ENCODE peak calls at places on chromosomes 2 and 18, in ten cellular contexts. K is left lung; Z is GM03348; M is GM04504; S is T-helper 1 cell; F is activated naive CD4-positive, alpha-beta T cell treated with Interleukin-2 at 50 U/mL for 16 hours; G is activated naive CD8-positive, alpha-beta T cell treated with anti-CD3 and anti-CD28 coated beads for 36 hours; O is NCI-H1105 treated with DMSO at 0.1 percent for 48 hours; U is substantia nigra; P is BJ. B is an unnamed sample.

GRCh38 chr2:181741756-181742155 is 61.4 kb upstream of the NEUROD1 start:
- DNase-seq in O (no peak), K (no peak), M (peak), P (no peak), U (no peak), G (no peak), F (no peak), S (no peak), Z (peak), B (peak)

GRCh38 chr18:76483780-76484179 is 11.3 kb downstream of the ZNF516 start:
- DNase-seq in O (no peak), K (no peak), S (no peak), P (no peak), M (no peak), Z (no peak), G (no peak), U (no peak), F (no peak), B (no peak)

GRCh38 chr2:23009545-23010149 is 375.3 kb upstream of the KLHL29 start:
- DNase-seq in M (peak), S (no peak), K (no peak), U (peak), Z (peak), O (no peak), P (peak), F (no peak), G (no peak), B (peak)

GRCh38 chr2:237556773-237557632 is 9.4 kb upstream of the PRLH start:
- DNase-seq in Z (no peak), M (no peak), F (peak), O (no peak), P (no peak), K (no peak), S (no peak), U (no peak), G (peak), B (no peak)

GRCh38 chr2:24883946-24884345 is 36.1 kb downstream of the ADCY3 start:
- DNase-seq in M (peak), Z (peak), U (no peak), K (no peak), O (no peak), P (no peak), G (no peak), S (no peak), F (no peak), B (peak)

GRCh38 chr18:8826514-8826913 is 121.2 kb downstream of the MTCL1 start:
- DNase-seq in M (no peak), O (no peak), S (no peak), K (no peak), U (no peak), G (no peak), F (no peak), Z (no peak), P (no peak), B (no peak)

GRCh38 chr2:59389240-59389639 is 1148.1 kb upstream of the FANCL start:
- DNase-seq in G (no peak), M (no peak), F (no peak), K (no peak), U (no peak), P (no peak), Z (no peak), O (peak), S (no peak), B (no peak)

GRCh38 chr18:63267990-63268721 is 51.4 kb downstream of the BCL2 start:
- DNase-seq in M (no peak), K (no peak), U (no peak), G (peak), P (no peak), S (no peak), O (no peak), F (no peak), Z (peak), B (no peak)

GRCh38 chr2:237894986-237895543 is 35.6 kb downstream of the RAMP1 start:
- DNase-seq in G (no peak), U (no peak), Z (no peak), O (no peak), F (no peak), M (no peak), S (no peak), K (no peak), P (no peak), B (no peak)

GRCh38 chr2:218392459-218392858 is 7.2 kb upstream of the CTDSP1 start:
- DNase-seq in K (no peak), P (no peak), U (no peak), O (no peak), M (no peak), Z (no peak), G (no peak), S (no peak), F (no peak), B (no peak)

GRCh38 chr2:213818436-213818835 is 534.2 kb downstream of the SPAG16 start:
- DNase-seq in O (no peak), M (no peak), Z (no peak), G (no peak), P (no peak), U (no peak), F (no peak), K (no peak), S (no peak), B (no peak)

GRCh38 chr18:57627488-57627887 is 5.9 kb upstream of the NARS1 start:
- DNase-seq in Z (peak), U (no peak), S (no peak), P (no peak), M (no peak), O (no peak), F (no peak), G (no peak), K (no peak), B (peak)

GRCh38 chr2:128249555-128249954 is 69.1 kb downstream of the HS6ST1 start:
- DNase-seq in Z (no peak), U (no peak), F (no peak), M (no peak), S (no peak), O (no peak), P (no peak), G (no peak), K (no peak), B (no peak)

GRCh38 chr2:112803691-112804521 is 19.6 kb upstream of the IL1A start:
- DNase-seq in O (no peak), S (no peak), U (no peak), F (no peak), P (no peak), M (no peak), Z (no peak), G (no peak), K (no peak), B (no peak)

GRCh38 chr2:178258916-178259315 is 64.6 kb downstream of the OSBPL6 start:
- DNase-seq in K (no peak), U (no peak), O (no peak), P (no peak), Z (no peak), S (no peak), F (no peak), M (no peak), G (no peak), B (no peak)

GRCh38 chr2:128396500-128396891 is 77.8 kb upstream of the HS6ST1 start:
- DNase-seq in G (no peak), O (no peak), Z (no peak), M (no peak), P (no peak), U (no peak), F (no peak), K (no peak), S (no peak), B (no peak)

GRCh38 chr2:240237609-240238151 is 97.2 kb upstream of the OTOS start:
- DNase-seq in F (no peak), G (no peak), P (no peak), U (no peak), O (no peak), K (no peak), Z (no peak), M (no peak), S (no peak), B (peak)

GRCh38 chr2:159140070-159140774 is 146.3 kb downstream of the WDSUB1 start:
- DNase-seq in U (no peak), O (no peak), P (no peak), F (no peak), G (no peak), K (no peak), Z (peak), S (no peak), M (peak), B (peak)

GRCh38 chr2:182049330-182049729 is 63.7 kb downstream of the PPP1R1C start:
- DNase-seq in U (no peak), P (no peak), M (no peak), G (no peak), S (no peak), K (no peak), Z (peak), F (no peak), O (no peak), B (no peak)

GRCh38 chr18:74465775-74466174 is 8.7 kb upstream of the DIPK1C start:
- DNase-seq in U (no peak), M (no peak), O (no peak), G (no peak), K (no peak), P (no peak), F (no peak), S (no peak), Z (no peak), B (no peak)

GRCh38 chr2:235194836-235195235 is 243.0 kb downstream of the SH3BP4 start:
- DNase-seq in G (no peak), K (no peak), P (no peak), F (no peak), S (no peak), Z (no peak), U (no peak), M (no peak), O (no peak), B (no peak)

GRCh38 chr18:75500510-75500909 is 73.0 kb upstream of the SMIM21 start:
- DNase-seq in U (no peak), S (no peak), O (no peak), K (no peak), P (no peak), M (no peak), Z (no peak), G (no peak), F (no peak), B (no peak)

GRCh38 chr2:1609706-1610485 is 134.4 kb downstream of the PXDN start:
- DNase-seq in M (no peak), K (no peak), U (no peak), S (no peak), G (no peak), P (no peak), O (no peak), Z (no peak), F (no peak), B (no peak)

B was measured in AG08396.